ENCODE peak calls at places on chromosomes 1 and 21, in six cellular contexts. One of them, this sample, is unnamed.

GRCh38 chr1:233730809-233731208 is 116.9 kb downstream of the KCNK1 start:
- DNase-seq in T-helper 17 cell: no peak
- DNase-seq in endothelial cell: no peak
- DNase-seq in body of pancreas: no peak
- DNase-seq in GM12892: no peak
- DNase-seq in stimulated activated CD4-positive, alpha-beta T cell treated with anti-CD3 and anti-CD28 coated beads, Interleukin-4, amount 100 ng/mL, for 4 hours: no peak
- DNase-seq in this sample: no peak

GRCh38 chr1:157496121-157496526 is 56.2 kb downstream of the FCRL5 start:
- DNase-seq in T-helper 17 cell: peak; percentile 21
- DNase-seq in GM12892: no peak
- DNase-seq in body of pancreas: peak; percentile 43
- DNase-seq in stimulated activated CD4-positive, alpha-beta T cell treated with anti-CD3 and anti-CD28 coated beads, Interleukin-4, amount 100 ng/mL, for 4 hours: no peak
- DNase-seq in endothelial cell: peak; percentile 67
- DNase-seq in this sample: peak; percentile 58

GRCh38 chr1:165914136-165914798 is 86.9 kb downstream of the UCK2 start:
- DNase-seq in body of pancreas: peak; percentile 75
- DNase-seq in GM12892: peak; percentile 32
- DNase-seq in T-helper 17 cell: peak; percentile 57
- DNase-seq in stimulated activated CD4-positive, alpha-beta T cell treated with anti-CD3 and anti-CD28 coated beads, Interleukin-4, amount 100 ng/mL, for 4 hours: peak; percentile 38
- DNase-seq in endothelial cell: peak; percentile 76
- DNase-seq in this sample: peak; percentile 79

GRCh38 chr21:40923361-40923760 is 76.4 kb upstream of the DSCAM start:
- DNase-seq in endothelial cell: no peak
- DNase-seq in GM12892: no peak
- DNase-seq in body of pancreas: no peak
- DNase-seq in stimulated activated CD4-positive, alpha-beta T cell treated with anti-CD3 and anti-CD28 coated beads, Interleukin-4, amount 100 ng/mL, for 4 hours: no peak
- DNase-seq in T-helper 17 cell: no peak
- DNase-seq in this sample: no peak

GRCh38 chr1:51237714-51238403 is 1.8 kb downstream of the RNF11 start:
- DNase-seq in body of pancreas: peak; percentile 23
- DNase-seq in T-helper 17 cell: no peak
- DNase-seq in stimulated activated CD4-positive, alpha-beta T cell treated with anti-CD3 and anti-CD28 coated beads, Interleukin-4, amount 100 ng/mL, for 4 hours: no peak
- DNase-seq in GM12892: no peak
- DNase-seq in endothelial cell: no peak
- DNase-seq in this sample: no peak

GRCh38 chr1:180213401-180214177 is 16.5 kb upstream of the LHX4 start:
- DNase-seq in GM12892: no peak
- DNase-seq in stimulated activated CD4-positive, alpha-beta T cell treated with anti-CD3 and anti-CD28 coated beads, Interleukin-4, amount 100 ng/mL, for 4 hours: peak; percentile 25
- DNase-seq in body of pancreas: no peak
- DNase-seq in T-helper 17 cell: peak; percentile 31
- DNase-seq in endothelial cell: no peak
- DNase-seq in this sample: peak; percentile 72

GRCh38 chr1:58585166-58585565 is 8.1 kb upstream of the TACSTD2 start:
- DNase-seq in endothelial cell: no peak
- DNase-seq in T-helper 17 cell: no peak
- DNase-seq in stimulated activated CD4-positive, alpha-beta T cell treated with anti-CD3 and anti-CD28 coated beads, Interleukin-4, amount 100 ng/mL, for 4 hours: no peak
- DNase-seq in body of pancreas: no peak
- DNase-seq in GM12892: no peak
- DNase-seq in this sample: no peak

GRCh38 chr1:151867785-151868403 is 14.4 kb upstream of the THEM5 start:
- DNase-seq in T-helper 17 cell: no peak
- DNase-seq in body of pancreas: no peak
- DNase-seq in endothelial cell: no peak
- DNase-seq in stimulated activated CD4-positive, alpha-beta T cell treated with anti-CD3 and anti-CD28 coated beads, Interleukin-4, amount 100 ng/mL, for 4 hours: no peak
- DNase-seq in GM12892: no peak
- DNase-seq in this sample: peak; percentile 18

GRCh38 chr1:160522622-160523345 is at the start of gene SLAMF6:
- DNase-seq in T-helper 17 cell: peak; percentile 14
- DNase-seq in body of pancreas: no peak
- DNase-seq in stimulated activated CD4-positive, alpha-beta T cell treated with anti-CD3 and anti-CD28 coated beads, Interleukin-4, amount 100 ng/mL, for 4 hours: peak; percentile 26
- DNase-seq in endothelial cell: no peak
- DNase-seq in GM12892: no peak
- DNase-seq in this sample: peak; percentile 72

GRCh38 chr1:18549131-18549530 is 68.4 kb downstream of the KLHDC7A start:
- DNase-seq in stimulated activated CD4-positive, alpha-beta T cell treated with anti-CD3 and anti-CD28 coated beads, Interleukin-4, amount 100 ng/mL, for 4 hours: no peak
- DNase-seq in T-helper 17 cell: no peak
- DNase-seq in endothelial cell: no peak
- DNase-seq in GM12892: no peak
- DNase-seq in body of pancreas: no peak
- DNase-seq in this sample: no peak

GRCh38 chr1:43121251-43121650 is 50.8 kb downstream of the EBNA1BP2 start:
- DNase-seq in body of pancreas: no peak
- DNase-seq in T-helper 17 cell: no peak
- DNase-seq in endothelial cell: no peak
- DNase-seq in stimulated activated CD4-positive, alpha-beta T cell treated with anti-CD3 and anti-CD28 coated beads, Interleukin-4, amount 100 ng/mL, for 4 hours: no peak
- DNase-seq in GM12892: no peak
- DNase-seq in this sample: no peak

GRCh38 chr1:35894183-35894582 is 11.2 kb downstream of the AGO1 start:
- DNase-seq in body of pancreas: no peak
- DNase-seq in stimulated activated CD4-positive, alpha-beta T cell treated with anti-CD3 and anti-CD28 coated beads, Interleukin-4, amount 100 ng/mL, for 4 hours: no peak
- DNase-seq in endothelial cell: no peak
- DNase-seq in T-helper 17 cell: no peak
- DNase-seq in GM12892: peak; percentile 16
- DNase-seq in this sample: no peak

GRCh38 chr1:192475970-192476369 is 99.6 kb upstream of the RGS1 start:
- DNase-seq in GM12892: no peak
- DNase-seq in stimulated activated CD4-positive, alpha-beta T cell treated with anti-CD3 and anti-CD28 coated beads, Interleukin-4, amount 100 ng/mL, for 4 hours: no peak
- DNase-seq in T-helper 17 cell: no peak
- DNase-seq in endothelial cell: no peak
- DNase-seq in body of pancreas: no peak
- DNase-seq in this sample: no peak

GRCh38 chr1:15146971-15147376 is 6.6 kb upstream of the TMEM51 start:
- DNase-seq in body of pancreas: peak; percentile 59
- DNase-seq in GM12892: no peak
- DNase-seq in endothelial cell: no peak
- DNase-seq in T-helper 17 cell: no peak
- DNase-seq in stimulated activated CD4-positive, alpha-beta T cell treated with anti-CD3 and anti-CD28 coated beads, Interleukin-4, amount 100 ng/mL, for 4 hours: no peak
- DNase-seq in this sample: no peak

GRCh38 chr1:6170742-6171201 is 9.3 kb downstream of the CHD5 start:
- DNase-seq in endothelial cell: no peak
- DNase-seq in T-helper 17 cell: no peak
- DNase-seq in stimulated activated CD4-positive, alpha-beta T cell treated with anti-CD3 and anti-CD28 coated beads, Interleukin-4, amount 100 ng/mL, for 4 hours: no peak
- DNase-seq in body of pancreas: no peak
- DNase-seq in GM12892: no peak
- DNase-seq in this sample: no peak

GRCh38 chr1:18448889-18449288 is 31.8 kb upstream of the KLHDC7A start:
- DNase-seq in GM12892: no peak
- DNase-seq in endothelial cell: no peak
- DNase-seq in T-helper 17 cell: no peak
- DNase-seq in body of pancreas: no peak
- DNase-seq in stimulated activated CD4-positive, alpha-beta T cell treated with anti-CD3 and anti-CD28 coated beads, Interleukin-4, amount 100 ng/mL, for 4 hours: no peak
- DNase-seq in this sample: no peak

GRCh38 chr1:47507921-47508894 is 70.4 kb downstream of the FOXD2 start:
- DNase-seq in body of pancreas: peak; percentile 41
- DNase-seq in stimulated activated CD4-positive, alpha-beta T cell treated with anti-CD3 and anti-CD28 coated beads, Interleukin-4, amount 100 ng/mL, for 4 hours: peak; percentile 41
- DNase-seq in T-helper 17 cell: no peak
- DNase-seq in GM12892: peak; percentile 17
- DNase-seq in endothelial cell: peak; percentile 18
- DNase-seq in this sample: peak; percentile 66

GRCh38 chr1:6034750-6035096 is 11.0 kb upstream of the KCNAB2 start:
- DNase-seq in stimulated activated CD4-positive, alpha-beta T cell treated with anti-CD3 and anti-CD28 coated beads, Interleukin-4, amount 100 ng/mL, for 4 hours: no peak
- DNase-seq in endothelial cell: no peak
- DNase-seq in body of pancreas: no peak
- DNase-seq in GM12892: no peak
- DNase-seq in T-helper 17 cell: no peak
- DNase-seq in this sample: no peak

GRCh38 chr1:18494304-18494703 is 13.6 kb downstream of the KLHDC7A start:
- DNase-seq in stimulated activated CD4-positive, alpha-beta T cell treated with anti-CD3 and anti-CD28 coated beads, Interleukin-4, amount 100 ng/mL, for 4 hours: no peak
- DNase-seq in T-helper 17 cell: no peak
- DNase-seq in endothelial cell: no peak
- DNase-seq in GM12892: no peak
- DNase-seq in body of pancreas: no peak
- DNase-seq in this sample: no peak

GRCh38 chr1:151187205-151187604 is 2.8 kb downstream of the VPS72 start:
- DNase-seq in stimulated activated CD4-positive, alpha-beta T cell treated with anti-CD3 and anti-CD28 coated beads, Interleukin-4, amount 100 ng/mL, for 4 hours: no peak
- DNase-seq in body of pancreas: no peak
- DNase-seq in GM12892: no peak
- DNase-seq in endothelial cell: no peak
- DNase-seq in T-helper 17 cell: no peak
- DNase-seq in this sample: no peak

GRCh38 chr1:20992327-20993056 is 184.2 kb downstream of the EIF4G3 start:
- DNase-seq in endothelial cell: no peak
- DNase-seq in GM12892: no peak
- DNase-seq in body of pancreas: no peak
- DNase-seq in T-helper 17 cell: no peak
- DNase-seq in stimulated activated CD4-positive, alpha-beta T cell treated with anti-CD3 and anti-CD28 coated beads, Interleukin-4, amount 100 ng/mL, for 4 hours: no peak
- DNase-seq in this sample: no peak

GRCh38 chr1:2251363-2251762 is 23.2 kb downstream of the SKI start:
- DNase-seq in stimulated activated CD4-positive, alpha-beta T cell treated with anti-CD3 and anti-CD28 coated beads, Interleukin-4, amount 100 ng/mL, for 4 hours: no peak
- DNase-seq in endothelial cell: no peak
- DNase-seq in T-helper 17 cell: no peak
- DNase-seq in body of pancreas: no peak
- DNase-seq in GM12892: no peak
- DNase-seq in this sample: no peak

GRCh38 chr21:29433366-29434059 is 134.8 kb downstream of the BACH1 start:
- DNase-seq in T-helper 17 cell: no peak
- DNase-seq in stimulated activated CD4-positive, alpha-beta T cell treated with anti-CD3 and anti-CD28 coated beads, Interleukin-4, amount 100 ng/mL, for 4 hours: no peak
- DNase-seq in GM12892: no peak
- DNase-seq in body of pancreas: no peak
- DNase-seq in endothelial cell: no peak
- DNase-seq in this sample: no peak

GRCh38 chr1:100606438-100606837 is 68.5 kb downstream of the GPR88 start:
- DNase-seq in stimulated activated CD4-positive, alpha-beta T cell treated with anti-CD3 and anti-CD28 coated beads, Interleukin-4, amount 100 ng/mL, for 4 hours: no peak
- DNase-seq in GM12892: no peak
- DNase-seq in body of pancreas: peak; percentile 55
- DNase-seq in endothelial cell: peak; percentile 7
- DNase-seq in T-helper 17 cell: no peak
- DNase-seq in this sample: peak; percentile 44

GRCh38 chr1:155070721-155071556 is 7.4 kb downstream of the EFNA4 start:
- DNase-seq in GM12892: peak; percentile 81
- DNase-seq in body of pancreas: peak; percentile 79
- DNase-seq in endothelial cell: peak; percentile 80
- DNase-seq in stimulated activated CD4-positive, alpha-beta T cell treated with anti-CD3 and anti-CD28 coated beads, Interleukin-4, amount 100 ng/mL, for 4 hours: peak; percentile 69
- DNase-seq in T-helper 17 cell: peak; percentile 68
- DNase-seq in this sample: peak; percentile 90